ENCODE peak calls at places on chromosome 13, in seven cellular contexts. E, Q, P, L, G, B and A are unnamed samples.

GRCh38 chr13:100234006-100234405 is 145.1 kb downstream of the PCCA start:
- DNase-seq in E (no peak), Q (no peak), P (no peak), L (no peak), G (no peak), B (no peak), A (no peak)

GRCh38 chr13:37029617-37030016 is 29.0 kb downstream of the EXOSC8 start:
- DNase-seq in E (no peak), Q (no peak), P (no peak), L (no peak), G (no peak), B (no peak), A (no peak)

GRCh38 chr13:98252931-98253470 is 75.9 kb upstream of the RNF113B start:
- DNase-seq in E (no peak), Q (no peak), P (no peak), L (no peak), G (no peak), B (no peak), A (no peak)

GRCh38 chr13:77919351-77920294 is 992 bp upstream of the EDNRB start:
- DNase-seq in E (no peak), Q (no peak), P (peak; percentile 81), L (no peak), G (no peak), B (peak; percentile 40), A (no peak)

GRCh38 chr13:110872768-110873638 is 41.9 kb downstream of the ANKRD10 start:
- DNase-seq in E (no peak), Q (no peak), P (no peak), L (no peak), G (no peak), B (no peak), A (no peak)

GRCh38 chr13:23560571-23561089 is 9.6 kb upstream of the TNFRSF19 start:
- DNase-seq in E (no peak), Q (no peak), P (no peak), L (no peak), G (no peak), B (no peak), A (no peak)

GRCh38 chr13:99862243-99862642 is 109.3 kb downstream of the ZIC5 start:
- DNase-seq in E (no peak), Q (no peak), P (no peak), L (no peak), G (no peak), B (no peak), A (no peak)

GRCh38 chr13:114111577-114111976 is 20.8 kb downstream of the RASA3 start:
- DNase-seq in E (no peak), Q (no peak), P (no peak), L (no peak), G (peak; percentile 62), B (no peak), A (no peak)

GRCh38 chr13:40668335-40668734 is 1.9 kb upstream of the FOXO1 start:
- DNase-seq in E (no peak), Q (no peak), P (peak; percentile 59), L (no peak), G (peak; percentile 35), B (no peak), A (no peak)

GRCh38 chr13:113851826-113852535 is 11.9 kb downstream of the GAS6 start:
- DNase-seq in E (no peak), Q (no peak), P (no peak), L (no peak), G (no peak), B (no peak), A (no peak)

GRCh38 chr13:111929036-111929616 is 137.8 kb upstream of the SOX1 start:
- DNase-seq in E (no peak), Q (no peak), P (no peak), L (no peak), G (no peak), B (no peak), A (no peak)

GRCh38 chr13:40533072-40533471 is 133.4 kb downstream of the FOXO1 start:
- DNase-seq in E (no peak), Q (no peak), P (no peak), L (no peak), G (no peak), B (no peak), A (no peak)

GRCh38 chr13:110304256-110304655 is 2.7 kb downstream of the COL4A1 start:
- DNase-seq in E (no peak), Q (no peak), P (no peak), L (no peak), G (no peak), B (no peak), A (no peak)

GRCh38 chr13:80441968-80442367 is 101.0 kb upstream of the SPRY2 start:
- DNase-seq in E (no peak), Q (no peak), P (no peak), L (no peak), G (no peak), B (no peak), A (no peak)

GRCh38 chr13:27170521-27171243 is 929 bp downstream of the USP12 start:
- DNase-seq in E (no peak), Q (peak; percentile 22), P (peak; percentile 39), L (peak; percentile 16), G (no peak), B (peak; percentile 71), A (peak; percentile 43)